ENCODE peak calls at places on chromosomes 4 and X, in six cellular contexts. F, J, Q, T, B and U are unnamed samples.

GRCh38 chr4:139822391-139822790 is 156.8 kb downstream of the MGST2 start:
- DNase-seq in J (no peak), B (no peak), Q (no peak), F (no peak), T (no peak), U (no peak)

GRCh38 chr4:140893939-140894338 is 137.8 kb upstream of the TBC1D9 start:
- DNase-seq in T (no peak), J (no peak), Q (no peak), B (no peak), F (no peak), U (no peak)

GRCh38 chr4:141132689-141133145 is 552 bp downstream of the RNF150 start:
- DNase-seq in F (no peak), T (peak; percentile 42), B (peak; percentile 76), Q (peak; percentile 70), J (peak; percentile 57), U (no peak)

GRCh38 chr4:1541449-1542225 is 135.4 kb upstream of the NKX1-1 start:
- DNase-seq in J (no peak), F (no peak), T (no peak), B (no peak), Q (peak; percentile 29), U (no peak)

GRCh38 chr4:148376151-148376550 is 66.1 kb downstream of the NR3C2 start:
- DNase-seq in T (peak; percentile 76), Q (peak; percentile 65), J (no peak), F (peak; percentile 80), B (no peak), U (no peak)

GRCh38 chr4:72895408-72895807 is 174.1 kb downstream of the COX18 start:
- DNase-seq in J (no peak), T (no peak), B (no peak), Q (no peak), F (no peak), U (no peak)

GRCh38 chr4:187576751-187577150 is 418.8 kb upstream of the ZFP42 start:
- DNase-seq in J (no peak), Q (no peak), T (no peak), B (no peak), F (no peak), U (no peak)

GRCh38 chrX:31837445-31837844 is 765.6 kb upstream of the FTHL17 start:
- DNase-seq in B (no peak), Q (no peak), J (no peak), T (no peak), F (no peak), U (no peak)

GRCh38 chr4:76883147-76883546 is 14.8 kb downstream of the SOWAHB start:
- DNase-seq in Q (no peak), J (no peak), T (no peak), B (no peak), F (no peak), U (no peak)

GRCh38 chr4:40699648-40700047 is 50.1 kb upstream of the NSUN7 start:
- DNase-seq in J (no peak), Q (no peak), T (no peak), B (no peak), F (no peak), U (no peak)

GRCh38 chr4:138911903-138912713 is 103.5 kb upstream of the NOCT start:
- DNase-seq in B (no peak), T (no peak), J (peak; percentile 66), Q (no peak), F (no peak), U (no peak)

GRCh38 chr4:2982012-2982411 is 18.6 kb downstream of the GRK4 start:
- DNase-seq in T (no peak), Q (no peak), J (no peak), B (no peak), F (no peak), U (no peak)

GRCh38 chr4:186149872-186150271 is 41.5 kb upstream of the CYP4V2 start:
- DNase-seq in T (peak; percentile 77), B (no peak), J (peak; percentile 83), Q (peak; percentile 81), F (peak; percentile 62), U (no peak)

GRCh38 chr4:24514808-24515207 is 69.5 kb downstream of the DHX15 start:
- DNase-seq in J (no peak), T (no peak), F (no peak), Q (no peak), B (no peak), U (no peak)
- TF ChIP-seq CTCF in J (no peak), T (no peak), F (no peak), Q (no peak), B (no peak), U (no peak)

GRCh38 chrX:11426712-11427081 is 133.5 kb downstream of the AMELX start:
- DNase-seq in B (no peak), T (no peak), Q (no peak), F (no peak), J (no peak), U (no peak)

GRCh38 chrX:11430266-11430665 is 137.1 kb downstream of the AMELX start:
- DNase-seq in F (no peak), Q (no peak), T (no peak), J (no peak), B (no peak), U (no peak)

GRCh38 chrX:11429543-11430085 is 136.4 kb downstream of the AMELX start:
- DNase-seq in T (no peak), B (no peak), F (no peak), Q (no peak), J (no peak), U (no peak)

GRCh38 chrX:11424903-11425674 is 131.9 kb downstream of the AMELX start:
- DNase-seq in J (no peak), Q (no peak), T (no peak), B (no peak), F (no peak), U (no peak)

DNA sequence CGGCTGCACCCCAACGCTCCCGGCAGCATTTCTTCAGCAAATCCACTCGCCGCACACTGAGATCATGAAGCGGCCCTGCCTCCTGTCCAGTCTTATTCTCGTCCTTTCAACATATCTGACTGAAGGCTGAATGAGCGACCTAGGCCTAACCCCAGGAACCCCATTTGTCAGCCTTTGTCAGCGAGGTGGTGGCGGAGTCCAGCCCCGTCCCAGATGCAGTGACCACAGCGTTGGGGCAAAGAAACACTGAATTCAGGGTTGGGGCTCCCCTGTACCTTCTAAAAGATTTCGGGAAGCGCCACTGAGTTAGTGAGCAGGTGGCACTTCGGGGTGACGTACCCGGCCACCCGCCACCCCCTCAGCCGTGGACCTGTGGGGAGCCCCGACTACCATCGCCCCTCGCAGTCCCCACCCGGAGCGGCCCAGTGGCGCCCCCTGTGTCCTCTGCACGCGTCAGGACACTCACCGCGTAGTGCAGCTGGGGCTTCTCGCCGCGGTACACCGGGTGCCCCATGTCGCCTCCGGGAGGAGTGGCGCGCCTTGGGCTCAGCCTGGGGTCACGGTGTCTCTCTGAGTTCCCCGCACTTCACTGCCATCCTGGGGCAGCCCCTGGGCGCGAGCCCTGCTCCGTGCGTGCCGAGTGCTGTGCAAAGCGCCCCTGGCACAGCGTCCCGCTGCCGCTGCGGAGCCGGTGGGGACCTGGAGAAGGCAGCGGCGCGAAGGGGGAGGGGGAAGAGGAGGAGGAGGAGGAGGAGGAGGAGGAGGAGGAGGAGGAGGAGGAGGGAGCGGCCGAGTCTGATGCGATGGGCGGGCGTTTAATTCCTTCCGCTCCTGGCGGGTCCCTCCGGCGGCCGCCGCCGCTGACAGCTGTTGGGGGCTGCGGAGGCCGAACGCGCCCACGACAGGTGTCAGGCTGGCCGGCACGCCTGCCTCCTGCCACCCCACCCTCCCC is 134.1 kb downstream of the AMELX start:
- DNase-seq in B (peak; percentile 78), T (peak; percentile 69), F (peak; percentile 43), J (peak; percentile 75), Q (peak; percentile 69), U (no peak)
- TF ChIP-seq POLR2A in B (no peak), T (no peak), F (no peak), J (no peak), Q (no peak), U (no peak)

DNA sequence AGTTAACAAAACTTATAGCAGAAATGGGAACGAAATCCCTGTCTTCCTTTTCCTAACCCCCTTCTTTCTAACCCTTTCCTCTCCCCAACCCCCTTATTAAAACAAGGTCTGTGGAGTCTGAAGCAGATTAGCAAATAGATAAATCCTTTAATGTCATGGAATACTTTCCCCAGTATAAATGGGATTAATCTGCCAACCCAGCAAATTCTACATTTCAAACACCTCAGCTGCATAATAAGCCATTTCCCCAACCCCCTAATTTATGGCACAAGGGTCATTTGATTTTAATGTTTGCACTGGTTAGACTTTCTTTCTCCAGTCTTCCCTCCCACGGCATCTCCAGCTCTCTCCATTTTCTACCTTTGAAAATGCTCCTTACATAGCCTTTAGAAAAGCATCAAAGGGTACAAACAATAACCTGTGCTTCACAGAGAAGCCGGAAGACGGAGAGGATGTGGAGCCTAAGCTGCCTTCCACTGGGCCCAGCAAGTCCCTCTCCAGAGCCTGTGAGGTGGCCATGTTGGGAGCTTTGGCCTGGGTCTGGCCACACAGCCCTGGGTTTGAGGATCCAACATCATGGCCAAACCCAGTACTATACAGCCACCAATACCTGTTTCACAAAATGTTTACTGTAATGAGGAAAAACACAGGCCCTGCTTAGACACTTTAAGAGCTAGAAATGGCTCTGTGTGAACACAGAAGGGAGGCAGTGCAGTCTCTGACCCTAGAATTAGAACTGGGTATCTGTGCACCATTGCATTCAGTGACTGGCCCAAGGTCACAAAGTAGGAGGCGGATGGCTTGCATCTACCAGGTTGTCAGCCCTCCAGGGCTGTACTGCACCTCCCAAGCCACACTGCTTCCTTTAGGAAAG is 56.9 kb upstream of the SPRY1 start:
- DNase-seq in B (no peak), J (no peak), Q (no peak), F (no peak), T (no peak), U (no peak)
- H3K27ac ChIP-seq in B (no peak overlapping the region), J (peak overlapping the region; percentile 9), Q (peak overlapping the region; percentile 83), F (peak overlapping the region; percentile 74), T (no peak overlapping the region), U (peak overlapping the region; percentile 14)

GRCh38 chrX:119482497-119483480 is 14.5 kb downstream of the SLC25A5 start:
- DNase-seq in T (peak; percentile 73), Q (peak; percentile 74), B (peak; percentile 91), J (no peak), F (peak; percentile 68), U (no peak)
- TF ChIP-seq CTCF in T (no peak), Q (peak; percentile 61), B (peak; percentile 88), J (peak; percentile 79), F (no peak), U (peak; percentile 50)

GRCh38 chrX:24479924-24480722 is 15.0 kb downstream of the PDK3 start:
- DNase-seq in Q (peak; percentile 33), J (no peak), T (no peak), F (no peak), B (peak; percentile 83), U (no peak)
- TF ChIP-seq POLR2A in Q (no peak), J (no peak), T (no peak), F (no peak), B (peak; percentile 44), U (no peak)